ENCODE peak calls at places on chromosomes 12 and 14, in ten cellular contexts. U is aorta, K is right lobe of liver, F is left ventricle myocardium inferior, E is neuronal stem cell, T is cardiac muscle cell, Z is fibroblast of lung, O is ascending aorta, P is spleen, R is uterus. L is an unnamed sample.

GRCh38 chr12:3752096-3752709 is 706 bp downstream of the CRACR2A start:
- DNase-seq in F (peak; percentile 61), T (no peak), Z (peak; percentile 11), K (no peak), U (peak; percentile 78), O (no peak), P (peak; percentile 93), E (no peak), R (peak; percentile 43), L (no peak)

GRCh38 chr14:54609576-54609975 is 42.6 kb downstream of the SAMD4A start:
- DNase-seq in T (no peak), F (no peak), R (no peak), P (no peak), O (no peak), Z (peak; percentile 44), K (no peak), E (no peak), U (no peak), L (no peak)

GRCh38 chr12:104263026-104263425 is 40.5 kb upstream of the EID3 start:
- DNase-seq in T (no peak), R (no peak), F (no peak), E (no peak), K (no peak), Z (no peak), P (no peak), U (no peak), O (no peak), L (no peak)

GRCh38 chr14:89617471-89618291 is 200.6 kb upstream of the FOXN3 start:
- DNase-seq in O (no peak), P (no peak), F (no peak), Z (peak; percentile 73), K (no peak), T (peak; percentile 53), R (no peak), E (peak; percentile 26), U (no peak), L (no peak)

GRCh38 chr12:2052861-2053674 is at the start of gene CACNA1C:
- DNase-seq in Z (peak; percentile 64), K (no peak), E (peak; percentile 68), U (peak; percentile 90), P (peak; percentile 82), O (no peak), R (peak; percentile 80), F (peak; percentile 66), T (peak; percentile 85), L (no peak)

GRCh38 chr12:69007166-69007857 is 74.3 kb upstream of the CPM start:
- DNase-seq in R (no peak), T (peak; percentile 75), P (no peak), K (no peak), Z (peak; percentile 83), F (no peak), E (peak; percentile 27), O (no peak), U (no peak), L (peak; percentile 87)

GRCh38 chr12:5376591-5377207 is 55.2 kb upstream of the NTF3 start:
- DNase-seq in P (no peak), R (no peak), E (no peak), K (no peak), Z (no peak), F (no peak), U (no peak), O (no peak), T (no peak), L (no peak)

GRCh38 chr12:42985506-42985905 is 396.0 kb upstream of the PRICKLE1 start:
- DNase-seq in R (no peak), Z (peak; percentile 79), F (no peak), U (no peak), P (no peak), T (peak; percentile 74), O (no peak), K (no peak), E (peak; percentile 40), L (no peak)

GRCh38 chr12:53101931-53102781 is 1.1 kb upstream of the SOAT2 start:
- DNase-seq in P (no peak), F (no peak), Z (no peak), T (no peak), O (no peak), U (peak; percentile 75), E (no peak), K (no peak), R (no peak), L (no peak)

GRCh38 chr12:95582230-95583058 is 31.2 kb upstream of the USP44 start:
- DNase-seq in P (no peak), U (no peak), K (no peak), T (peak; percentile 41), R (no peak), Z (peak; percentile 29), E (no peak), F (no peak), O (no peak), L (no peak)

GRCh38 chr14:66143387-66144112 is 342.6 kb upstream of the CCDC196 start:
- DNase-seq in O (no peak), F (no peak), U (no peak), K (no peak), P (no peak), T (no peak), R (no peak), E (no peak), Z (no peak), L (no peak)

GRCh38 chr12:62751844-62752155 is 183.2 kb downstream of the PPM1H start:
- DNase-seq in E (no peak), Z (no peak), T (no peak), R (no peak), P (no peak), O (no peak), U (no peak), F (no peak), K (no peak), L (no peak)
- H3K4me3 ChIP-seq in E (no peak overlapping the region), Z (no peak overlapping the region), T (no peak overlapping the region), R (no peak overlapping the region), P (no peak overlapping the region), O (no peak overlapping the region), U (no peak overlapping the region), F (no peak overlapping the region), K (no peak overlapping the region), L (no peak overlapping the region)

DNA sequence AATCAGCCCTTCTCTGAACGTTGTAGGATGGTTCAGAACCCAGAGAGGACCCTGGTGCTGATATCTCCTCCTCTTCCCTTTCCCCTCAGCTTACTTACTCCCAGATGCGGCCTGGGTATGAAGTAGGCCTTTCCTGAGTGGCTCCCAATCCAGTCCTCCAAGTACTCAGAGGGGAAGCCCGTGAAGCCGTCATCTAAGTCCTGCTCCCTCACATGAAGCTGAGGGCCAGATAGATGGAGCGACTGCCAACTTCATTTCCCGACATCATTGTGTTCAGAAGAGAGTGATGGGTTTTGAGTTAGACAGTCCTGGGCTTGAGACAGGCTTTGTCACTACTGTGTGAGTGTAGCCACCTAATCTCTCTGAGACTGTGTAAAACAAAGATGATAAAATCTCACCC is 2.7 kb downstream of the APOLD1 start:
- DNase-seq in E (no peak), T (no peak), R (peak; percentile 21), P (no peak), Z (peak; percentile 12), K (no peak), U (no peak), F (no peak), O (no peak), L (no peak)
- H3K4me3 ChIP-seq in E (no peak overlapping the region), T (no peak overlapping the region), R (no peak overlapping the region), P (no peak overlapping the region), Z (no peak overlapping the region), K (no peak overlapping the region), U (no peak overlapping the region), F (peak overlapping the region; percentile 82), O (no peak overlapping the region), L (no peak overlapping the region)

GRCh38 chr12:122984612-122985358 is 4.3 kb downstream of the ARL6IP4 start:
- DNase-seq in K (peak; percentile 82), E (no peak), R (peak; percentile 45), U (no peak), T (no peak), O (no peak), P (peak; percentile 85), Z (peak; percentile 29), F (peak; percentile 54), L (no peak)

GRCh38 chr12:122981587-122982493 is 1.4 kb downstream of the ARL6IP4 start:
- DNase-seq in O (no peak), Z (peak; percentile 4), E (no peak), U (no peak), K (no peak), F (no peak), P (peak; percentile 76), T (no peak), R (no peak), L (no peak)

GRCh38 chr12:122982494-122982850 is 2.0 kb downstream of the ARL6IP4 start:
- DNase-seq in T (no peak), F (no peak), K (no peak), R (no peak), P (no peak), O (no peak), E (no peak), Z (no peak), U (no peak), L (no peak)

GRCh38 chr12:122983789-122984515 is 3.5 kb downstream of the ARL6IP4 start:
- DNase-seq in Z (peak; percentile 11), O (no peak), E (no peak), R (no peak), P (no peak), T (no peak), U (no peak), K (no peak), F (no peak), L (no peak)

DNA sequence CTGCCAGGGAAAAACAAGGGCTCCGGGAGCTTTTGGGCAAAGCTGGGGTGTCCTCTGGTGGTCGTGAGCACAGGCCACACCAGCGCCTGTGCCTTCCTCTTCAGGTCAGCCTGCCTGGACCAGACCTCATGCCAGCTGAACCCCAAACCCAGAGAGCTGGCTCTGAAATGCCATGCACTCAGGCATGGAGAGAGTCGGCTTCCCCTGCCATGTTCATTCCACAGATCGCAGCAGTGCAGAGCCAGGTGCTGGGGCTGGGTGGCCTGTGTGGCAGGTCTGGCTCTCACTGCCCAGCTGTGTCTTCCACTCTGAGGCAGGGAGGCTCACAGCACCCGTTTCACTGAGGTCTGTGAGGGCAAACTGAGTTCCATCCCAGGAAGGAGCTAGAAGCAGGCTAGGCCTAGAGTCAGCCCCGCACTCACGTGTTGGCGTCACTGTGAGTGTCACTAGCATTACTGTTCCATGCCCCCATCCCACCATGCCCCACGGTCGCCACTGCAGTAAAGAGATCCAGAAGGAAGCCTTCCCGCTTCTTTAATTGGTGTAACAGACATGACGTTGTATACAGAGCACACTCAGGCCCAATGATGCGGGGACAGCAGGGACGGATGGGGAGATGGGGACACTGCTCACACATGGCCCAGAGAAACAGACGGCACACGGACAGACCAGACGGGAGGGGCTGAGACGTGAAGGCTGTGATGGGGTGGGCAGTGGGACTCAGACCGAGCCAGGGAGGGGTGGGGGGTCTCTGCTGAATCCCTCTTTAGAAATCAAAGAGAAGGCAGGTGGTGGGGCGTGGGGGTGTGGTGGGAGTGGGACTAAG is 2.7 kb downstream of the ARL6IP4 start:
- DNase-seq in P (no peak), O (no peak), R (no peak), Z (no peak), T (no peak), U (no peak), E (no peak), K (no peak), F (no peak), L (no peak)
- H3K4me3 ChIP-seq in P (no peak overlapping the region), O (no peak overlapping the region), R (no peak overlapping the region), Z (no peak overlapping the region), T (no peak overlapping the region), U (no peak overlapping the region), E (peak overlapping the region; percentile 18), K (no peak overlapping the region), F (peak overlapping the region; percentile 99), L (no peak overlapping the region)

DNA sequence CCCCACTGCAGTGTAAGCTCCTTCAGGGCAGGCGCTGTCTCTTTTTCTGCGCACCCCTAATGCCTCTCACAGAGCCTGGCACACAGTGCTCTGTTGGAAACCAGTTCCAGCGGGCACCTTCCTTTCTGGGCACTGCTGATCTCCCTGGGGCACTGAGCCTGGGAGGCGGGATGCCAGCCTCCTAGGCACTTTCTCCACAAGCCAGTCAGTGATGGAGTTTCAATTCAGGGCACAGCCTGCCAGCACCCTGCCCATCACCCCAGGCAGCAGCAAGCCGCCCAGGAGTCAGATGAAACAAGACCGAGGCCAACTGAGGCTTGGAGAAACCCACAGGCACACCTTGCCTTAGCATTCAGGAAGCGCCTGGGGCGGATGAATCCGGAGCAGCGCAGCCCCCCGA is 5.7 kb upstream of the CTDSP2 start:
- DNase-seq in E (no peak), T (no peak), O (no peak), F (peak; percentile 59), P (peak; percentile 34), U (peak; percentile 83), K (no peak), Z (no peak), R (no peak), L (no peak)
- H3K4me3 ChIP-seq in E (peak overlapping the region; percentile 71), T (no peak overlapping the region), O (peak overlapping the region; percentile 54), F (peak overlapping the region; percentile 67), P (peak overlapping the region; percentile 8), U (peak overlapping the region; percentile 15), K (peak overlapping the region; percentile 28), Z (no peak overlapping the region), R (peak overlapping the region; percentile 36), L (peak overlapping the region; percentile 21)

L was measured in skeletal muscle cell.